ENCODE peak calls at places on chromosome 5, in nine cellular contexts. One of them, this sample, is unnamed.

GRCh38 chr5:138946241-138946623 is 71.1 kb upstream of the LRRTM2 start:
- DNase-seq in HFF-Myc: no peak
- DNase-seq in H1: no peak
- DNase-seq in left ventricle myocardium inferior: no peak
- DNase-seq in Panc1: no peak
- DNase-seq in CD8-positive, alpha-beta T cell: no peak
- DNase-seq in lower lobe of right lung: no peak
- DNase-seq in tibial artery: peak; percentile 13
- DNase-seq in AG10803: no peak
- DNase-seq in this sample: no peak

GRCh38 chr5:63553069-63553468 is 409.2 kb downstream of the HTR1A start:
- DNase-seq in HFF-Myc: no peak
- DNase-seq in AG10803: no peak
- DNase-seq in Panc1: no peak
- DNase-seq in lower lobe of right lung: no peak
- DNase-seq in H1: no peak
- DNase-seq in left ventricle myocardium inferior: no peak
- DNase-seq in CD8-positive, alpha-beta T cell: no peak
- DNase-seq in tibial artery: no peak
- DNase-seq in this sample: no peak

GRCh38 chr5:176161431-176161830 is 76.8 kb upstream of the SIMC1 start:
- DNase-seq in H1: no peak
- DNase-seq in Panc1: no peak
- DNase-seq in left ventricle myocardium inferior: no peak
- DNase-seq in HFF-Myc: no peak
- DNase-seq in tibial artery: no peak
- DNase-seq in CD8-positive, alpha-beta T cell: no peak
- DNase-seq in AG10803: peak; percentile 40
- DNase-seq in lower lobe of right lung: no peak
- DNase-seq in this sample: no peak

GRCh38 chr5:168932400-168932799 is 353.2 kb upstream of the PANK3 start:
- DNase-seq in lower lobe of right lung: no peak
- DNase-seq in left ventricle myocardium inferior: no peak
- DNase-seq in Panc1: no peak
- DNase-seq in HFF-Myc: no peak
- DNase-seq in H1: no peak
- DNase-seq in AG10803: no peak
- DNase-seq in tibial artery: no peak
- DNase-seq in CD8-positive, alpha-beta T cell: no peak
- DNase-seq in this sample: no peak

GRCh38 chr5:124528838-124529237 is 217.6 kb downstream of the ZNF608 start:
- DNase-seq in CD8-positive, alpha-beta T cell: no peak
- DNase-seq in HFF-Myc: no peak
- DNase-seq in left ventricle myocardium inferior: no peak
- DNase-seq in H1: no peak
- DNase-seq in Panc1: no peak
- DNase-seq in AG10803: no peak
- DNase-seq in tibial artery: no peak
- DNase-seq in lower lobe of right lung: no peak
- DNase-seq in this sample: peak; percentile 24

GRCh38 chr5:125408582-125409069 is 662.2 kb upstream of the ZNF608 start:
- DNase-seq in HFF-Myc: peak; percentile 81
- DNase-seq in AG10803: peak; percentile 82
- DNase-seq in H1: no peak
- DNase-seq in tibial artery: no peak
- DNase-seq in CD8-positive, alpha-beta T cell: no peak
- DNase-seq in Panc1: no peak
- DNase-seq in left ventricle myocardium inferior: no peak
- DNase-seq in lower lobe of right lung: no peak
- DNase-seq in this sample: peak; percentile 38

GRCh38 chr5:150340614-150341265 is 16.8 kb upstream of the TCOF1 start:
- DNase-seq in lower lobe of right lung: no peak
- DNase-seq in left ventricle myocardium inferior: no peak
- DNase-seq in CD8-positive, alpha-beta T cell: no peak
- DNase-seq in AG10803: no peak
- DNase-seq in H1: no peak
- DNase-seq in Panc1: no peak
- DNase-seq in tibial artery: no peak
- DNase-seq in HFF-Myc: no peak
- DNase-seq in this sample: no peak

GRCh38 chr5:79774171-79774854 is 84.7 kb downstream of the CMYA5 start:
- DNase-seq in AG10803: peak; percentile 24
- DNase-seq in left ventricle myocardium inferior: no peak
- DNase-seq in H1: peak; percentile 76
- DNase-seq in CD8-positive, alpha-beta T cell: no peak
- DNase-seq in lower lobe of right lung: no peak
- DNase-seq in Panc1: no peak
- DNase-seq in HFF-Myc: no peak
- DNase-seq in tibial artery: no peak
- DNase-seq in this sample: no peak

GRCh38 chr5:51225671-51226419 is 157.4 kb upstream of the ISL1 start:
- DNase-seq in CD8-positive, alpha-beta T cell: no peak
- DNase-seq in HFF-Myc: no peak
- DNase-seq in Panc1: no peak
- DNase-seq in AG10803: no peak
- DNase-seq in left ventricle myocardium inferior: no peak
- DNase-seq in H1: no peak
- DNase-seq in lower lobe of right lung: no peak
- DNase-seq in tibial artery: no peak
- DNase-seq in this sample: no peak

GRCh38 chr5:78899922-78900362 is 85.2 kb downstream of the ARSB start:
- DNase-seq in left ventricle myocardium inferior: no peak
- DNase-seq in AG10803: peak; percentile 56
- DNase-seq in H1: peak; percentile 79
- DNase-seq in Panc1: no peak
- DNase-seq in tibial artery: no peak
- DNase-seq in HFF-Myc: no peak
- DNase-seq in lower lobe of right lung: peak; percentile 50
- DNase-seq in CD8-positive, alpha-beta T cell: no peak
- DNase-seq in this sample: peak; percentile 28

DNA sequence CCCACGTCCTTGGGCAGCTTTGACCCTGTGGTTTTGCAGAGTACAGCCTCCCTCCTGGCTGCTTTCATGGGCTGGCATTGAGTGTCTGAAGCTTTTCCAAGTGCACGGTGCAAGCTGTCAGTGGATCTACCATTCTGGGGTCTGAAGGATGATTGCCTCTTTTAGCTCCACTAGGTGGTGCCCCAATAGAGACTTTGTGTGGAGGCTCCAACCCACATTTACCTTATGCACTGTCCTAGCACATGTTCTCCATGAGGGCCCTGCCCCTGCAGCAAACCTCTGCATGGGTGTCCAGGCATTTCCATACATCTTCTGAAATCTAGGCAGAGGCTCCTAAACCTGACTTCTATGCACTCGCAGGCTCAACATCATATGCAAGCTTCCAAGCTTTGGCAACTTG is 644.2 kb upstream of the CDH9 start:
- DNase-seq in Panc1: no peak
- DNase-seq in lower lobe of right lung: no peak
- DNase-seq in tibial artery: no peak
- DNase-seq in CD8-positive, alpha-beta T cell: no peak
- DNase-seq in AG10803: no peak
- DNase-seq in HFF-Myc: no peak
- DNase-seq in H1: peak; percentile 42
- DNase-seq in left ventricle myocardium inferior: no peak
- DNase-seq in this sample: no peak
- TF ChIP-seq CTCF in Panc1: peak; percentile 24
- TF ChIP-seq CTCF in lower lobe of right lung: no peak
- TF ChIP-seq CTCF in tibial artery: no peak
- TF ChIP-seq CTCF in CD8-positive, alpha-beta T cell: no peak
- TF ChIP-seq CTCF in AG10803: no peak
- TF ChIP-seq CTCF in HFF-Myc: no peak
- TF ChIP-seq CTCF in H1: peak; percentile 38
- TF ChIP-seq CTCF in left ventricle myocardium inferior: no peak
- TF ChIP-seq CTCF in this sample: no peak

DNA sequence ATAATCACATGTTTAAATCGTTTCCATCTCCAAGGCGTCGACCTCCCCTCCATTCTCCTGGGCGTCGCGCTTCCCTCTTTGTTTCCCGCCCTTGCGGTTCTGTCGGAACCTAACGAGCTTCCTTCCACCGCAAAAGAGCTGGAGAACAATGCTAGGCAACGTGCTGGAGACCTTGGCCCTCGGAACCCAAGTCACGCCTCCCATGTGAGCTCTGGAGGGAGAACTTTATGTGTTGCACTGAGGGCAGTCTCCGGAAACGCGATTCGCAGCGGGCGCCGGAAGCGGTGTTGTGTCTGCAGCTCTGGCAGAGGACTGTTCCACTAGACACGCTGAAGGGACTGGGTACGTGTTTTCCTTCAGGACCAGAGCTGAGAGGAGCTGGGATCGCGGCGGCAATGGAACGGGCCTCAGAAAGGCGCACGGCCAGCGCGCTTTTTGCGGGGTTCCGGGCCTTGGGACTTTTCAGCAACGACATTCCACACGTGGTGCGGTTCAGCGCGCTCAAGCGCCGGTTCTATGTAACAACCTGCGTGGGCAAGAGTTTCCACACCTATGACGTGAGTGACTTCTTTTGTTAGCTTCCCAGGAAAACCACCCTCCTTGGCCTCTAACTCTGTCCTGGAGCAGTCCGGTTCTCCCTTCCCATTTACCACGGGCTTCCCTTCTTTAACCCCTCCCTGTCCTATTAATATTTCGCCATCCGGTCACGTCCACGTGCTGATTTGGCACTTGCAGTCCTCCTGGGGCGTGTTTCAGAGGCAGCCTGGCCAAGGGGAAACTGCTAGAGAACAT is at the start of gene WDR36:
- DNase-seq in tibial artery: peak; percentile 88
- DNase-seq in AG10803: peak; percentile 91
- DNase-seq in left ventricle myocardium inferior: peak; percentile 87
- DNase-seq in H1: peak; percentile 93
- DNase-seq in Panc1: peak; percentile 87
- DNase-seq in lower lobe of right lung: peak; percentile 90
- DNase-seq in CD8-positive, alpha-beta T cell: peak; percentile 86
- DNase-seq in HFF-Myc: peak; percentile 90
- DNase-seq in this sample: peak; percentile 77
- TF ChIP-seq CTCF in tibial artery: peak; percentile 14
- TF ChIP-seq CTCF in AG10803: no peak
- TF ChIP-seq CTCF in left ventricle myocardium inferior: no peak
- TF ChIP-seq CTCF in H1: no peak
- TF ChIP-seq CTCF in Panc1: no peak
- TF ChIP-seq CTCF in lower lobe of right lung: no peak
- TF ChIP-seq CTCF in CD8-positive, alpha-beta T cell: no peak
- TF ChIP-seq CTCF in HFF-Myc: no peak
- TF ChIP-seq CTCF in this sample: no peak

GRCh38 chr5:64972591-64972990 is 203.9 kb downstream of the CWC27 start:
- DNase-seq in CD8-positive, alpha-beta T cell: no peak
- DNase-seq in lower lobe of right lung: no peak
- DNase-seq in H1: no peak
- DNase-seq in left ventricle myocardium inferior: no peak
- DNase-seq in HFF-Myc: no peak
- DNase-seq in tibial artery: no peak
- DNase-seq in AG10803: no peak
- DNase-seq in Panc1: no peak
- DNase-seq in this sample: no peak

GRCh38 chr5:64973226-64973625 is 204.5 kb downstream of the CWC27 start:
- DNase-seq in AG10803: peak; percentile 8
- DNase-seq in tibial artery: no peak
- DNase-seq in lower lobe of right lung: no peak
- DNase-seq in HFF-Myc: no peak
- DNase-seq in left ventricle myocardium inferior: no peak
- DNase-seq in Panc1: no peak
- DNase-seq in CD8-positive, alpha-beta T cell: no peak
- DNase-seq in H1: no peak
- DNase-seq in this sample: no peak

GRCh38 chr5:64971990-64972389 is 203.3 kb downstream of the CWC27 start:
- DNase-seq in CD8-positive, alpha-beta T cell: no peak
- DNase-seq in HFF-Myc: no peak
- DNase-seq in H1: no peak
- DNase-seq in left ventricle myocardium inferior: no peak
- DNase-seq in tibial artery: no peak
- DNase-seq in lower lobe of right lung: no peak
- DNase-seq in AG10803: no peak
- DNase-seq in Panc1: no peak
- DNase-seq in this sample: no peak

DNA sequence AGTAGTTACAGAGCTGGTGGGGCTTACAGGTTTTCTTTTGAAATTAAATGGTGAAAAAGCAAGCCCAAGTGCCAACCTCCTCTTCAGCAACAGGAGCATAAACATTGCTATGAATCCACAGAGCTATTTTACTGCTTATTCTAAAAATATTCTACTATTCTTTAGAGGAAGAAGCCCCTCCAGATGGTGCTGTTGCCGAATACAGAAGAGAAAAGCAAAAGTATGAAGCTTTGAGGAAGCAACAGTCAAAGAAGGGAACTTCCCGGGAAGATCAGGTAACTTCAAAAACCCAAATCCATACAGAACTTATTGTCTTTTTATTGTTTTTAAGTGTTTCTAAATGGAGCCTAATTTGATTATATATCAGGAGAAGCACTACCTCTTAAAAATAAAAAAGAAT is 202.8 kb downstream of the CWC27 start:
- DNase-seq in H1: no peak
- DNase-seq in lower lobe of right lung: no peak
- DNase-seq in left ventricle myocardium inferior: no peak
- DNase-seq in HFF-Myc: no peak
- DNase-seq in tibial artery: no peak
- DNase-seq in Panc1: no peak
- DNase-seq in AG10803: peak; percentile 34
- DNase-seq in CD8-positive, alpha-beta T cell: no peak
- DNase-seq in this sample: no peak
- TF ChIP-seq CTCF in H1: no peak
- TF ChIP-seq CTCF in lower lobe of right lung: peak; percentile 14
- TF ChIP-seq CTCF in left ventricle myocardium inferior: peak; percentile 34
- TF ChIP-seq CTCF in HFF-Myc: no peak
- TF ChIP-seq CTCF in tibial artery: no peak
- TF ChIP-seq CTCF in Panc1: no peak
- TF ChIP-seq CTCF in AG10803: peak; percentile 50
- TF ChIP-seq CTCF in CD8-positive, alpha-beta T cell: no peak
- TF ChIP-seq CTCF in this sample: peak; percentile 32

GRCh38 chr5:43120720-43121564 is at the start of gene ZNF131:
- DNase-seq in H1: peak; percentile 96
- DNase-seq in AG10803: peak; percentile 96
- DNase-seq in tibial artery: peak; percentile 95
- DNase-seq in Panc1: peak; percentile 94
- DNase-seq in left ventricle myocardium inferior: peak; percentile 96
- DNase-seq in HFF-Myc: peak; percentile 80
- DNase-seq in lower lobe of right lung: peak; percentile 98
- DNase-seq in CD8-positive, alpha-beta T cell: peak; percentile 97
- DNase-seq in this sample: peak; percentile 96
- TF ChIP-seq CTCF in H1: no peak
- TF ChIP-seq CTCF in AG10803: no peak
- TF ChIP-seq CTCF in tibial artery: no peak
- TF ChIP-seq CTCF in Panc1: no peak
- TF ChIP-seq CTCF in left ventricle myocardium inferior: no peak
- TF ChIP-seq CTCF in HFF-Myc: no peak
- TF ChIP-seq CTCF in lower lobe of right lung: peak; percentile 3
- TF ChIP-seq CTCF in CD8-positive, alpha-beta T cell: no peak
- TF ChIP-seq CTCF in this sample: no peak

DNA sequence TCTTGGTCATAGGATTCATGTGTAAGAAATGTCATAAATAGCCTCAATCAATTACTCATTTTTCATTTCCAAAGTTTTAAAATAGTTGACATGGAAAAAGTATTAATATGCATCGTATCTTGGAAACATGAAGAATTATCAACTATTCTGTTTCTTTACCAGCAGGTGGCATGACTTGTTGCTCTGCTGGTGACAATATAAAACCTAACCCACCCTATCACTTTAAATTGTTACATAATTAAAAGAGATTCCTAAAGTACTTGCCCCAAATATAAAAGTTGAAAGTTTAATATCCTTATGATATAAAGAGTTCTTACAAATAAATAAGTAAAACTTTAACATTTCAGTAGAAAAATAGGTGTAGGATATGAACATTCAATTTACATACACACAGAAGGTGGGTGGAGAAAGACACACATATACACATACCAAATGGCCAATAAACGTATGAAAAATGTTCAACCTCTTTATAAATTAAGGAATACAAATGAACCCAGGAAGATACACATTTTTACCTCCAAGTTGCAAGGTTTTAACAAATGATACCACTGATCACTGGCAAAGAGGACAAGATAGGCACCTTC is 30.6 kb downstream of the MAP1B start:
- DNase-seq in CD8-positive, alpha-beta T cell: no peak
- DNase-seq in AG10803: no peak
- DNase-seq in HFF-Myc: no peak
- DNase-seq in H1: no peak
- DNase-seq in tibial artery: no peak
- DNase-seq in Panc1: no peak
- DNase-seq in lower lobe of right lung: no peak
- DNase-seq in left ventricle myocardium inferior: no peak
- DNase-seq in this sample: peak; percentile 34
- TF ChIP-seq CTCF in CD8-positive, alpha-beta T cell: peak; percentile 68
- TF ChIP-seq CTCF in AG10803: peak; percentile 54
- TF ChIP-seq CTCF in HFF-Myc: peak; percentile 29
- TF ChIP-seq CTCF in H1: no peak
- TF ChIP-seq CTCF in tibial artery: peak; percentile 44
- TF ChIP-seq CTCF in Panc1: peak; percentile 59
- TF ChIP-seq CTCF in lower lobe of right lung: peak; percentile 51
- TF ChIP-seq CTCF in left ventricle myocardium inferior: peak; percentile 69
- TF ChIP-seq CTCF in this sample: peak; percentile 54